ENCODE peak calls at places on chromosomes 1 and 21, in seven cellular contexts. One of them, this sample, is unnamed.

GRCh38 chr1:84573967-84574842 is at the start of gene CTBS:
- DNase-seq in neural crest cell: peak; percentile 67
- DNase-seq in BJ: peak; percentile 23
- DNase-seq in body of pancreas: peak; percentile 91
- DNase-seq in cardiac fibroblast: peak; percentile 92
- DNase-seq in mucosa of descending colon: peak; percentile 92
- DNase-seq in A549: peak; percentile 72
- DNase-seq in this sample: peak; percentile 71

GRCh38 chr1:118084400-118084799 is 100.6 kb downstream of the SPAG17 start:
- DNase-seq in cardiac fibroblast: no peak
- DNase-seq in A549: no peak
- DNase-seq in mucosa of descending colon: no peak
- DNase-seq in BJ: no peak
- DNase-seq in body of pancreas: no peak
- DNase-seq in neural crest cell: no peak
- DNase-seq in this sample: no peak

GRCh38 chr21:32889596-32889995 is 118.0 kb upstream of the PAXBP1 start:
- DNase-seq in neural crest cell: no peak
- DNase-seq in mucosa of descending colon: no peak
- DNase-seq in BJ: no peak
- DNase-seq in cardiac fibroblast: no peak
- DNase-seq in body of pancreas: no peak
- DNase-seq in A549: no peak
- DNase-seq in this sample: peak; percentile 36

GRCh38 chr1:31214316-31215082 is 25.2 kb downstream of the NKAIN1 start:
- DNase-seq in body of pancreas: no peak
- DNase-seq in cardiac fibroblast: no peak
- DNase-seq in BJ: no peak
- DNase-seq in mucosa of descending colon: no peak
- DNase-seq in neural crest cell: peak; percentile 16
- DNase-seq in A549: no peak
- DNase-seq in this sample: no peak

GRCh38 chr1:206779565-206780091 is 7.3 kb upstream of the IL10 start:
- DNase-seq in body of pancreas: no peak
- DNase-seq in A549: no peak
- DNase-seq in mucosa of descending colon: no peak
- DNase-seq in BJ: no peak
- DNase-seq in neural crest cell: no peak
- DNase-seq in cardiac fibroblast: no peak
- DNase-seq in this sample: no peak

GRCh38 chr1:76336951-76337371 is 262.4 kb downstream of the ST6GALNAC3 start:
- DNase-seq in neural crest cell: no peak
- DNase-seq in body of pancreas: peak; percentile 58
- DNase-seq in BJ: peak; percentile 15
- DNase-seq in mucosa of descending colon: peak; percentile 28
- DNase-seq in cardiac fibroblast: peak; percentile 98
- DNase-seq in A549: no peak
- DNase-seq in this sample: peak; percentile 48

GRCh38 chr21:41432567-41433460 is 6.8 kb downstream of the MX1 start:
- DNase-seq in cardiac fibroblast: no peak
- DNase-seq in neural crest cell: no peak
- DNase-seq in body of pancreas: no peak
- DNase-seq in mucosa of descending colon: no peak
- DNase-seq in BJ: no peak
- DNase-seq in A549: no peak
- DNase-seq in this sample: no peak

GRCh38 chr1:170010443-170010842 is 64.1 kb downstream of the KIFAP3 start:
- DNase-seq in cardiac fibroblast: peak; percentile 82
- DNase-seq in BJ: peak; percentile 9
- DNase-seq in mucosa of descending colon: no peak
- DNase-seq in body of pancreas: peak; percentile 38
- DNase-seq in A549: no peak
- DNase-seq in neural crest cell: peak; percentile 29
- DNase-seq in this sample: peak; percentile 50

GRCh38 chr1:202199141-202199889 is 5.7 kb downstream of the LGR6 start:
- DNase-seq in A549: no peak
- DNase-seq in body of pancreas: no peak
- DNase-seq in cardiac fibroblast: no peak
- DNase-seq in mucosa of descending colon: peak; percentile 86
- DNase-seq in neural crest cell: no peak
- DNase-seq in BJ: no peak
- DNase-seq in this sample: no peak

GRCh38 chr1:24308365-24309015 is 10.7 kb upstream of the GRHL3 start:
- DNase-seq in mucosa of descending colon: no peak
- DNase-seq in A549: no peak
- DNase-seq in neural crest cell: no peak
- DNase-seq in body of pancreas: no peak
- DNase-seq in BJ: no peak
- DNase-seq in cardiac fibroblast: peak; percentile 57
- DNase-seq in this sample: peak; percentile 40

GRCh38 chr1:113074237-113074636 is 1.2 kb downstream of the LRIG2 start:
- DNase-seq in neural crest cell: no peak
- DNase-seq in mucosa of descending colon: no peak
- DNase-seq in body of pancreas: no peak
- DNase-seq in cardiac fibroblast: no peak
- DNase-seq in BJ: no peak
- DNase-seq in A549: no peak
- DNase-seq in this sample: no peak

GRCh38 chr21:46054031-46054430 is 43.9 kb upstream of the COL6A2 start:
- DNase-seq in A549: no peak
- DNase-seq in cardiac fibroblast: no peak
- DNase-seq in mucosa of descending colon: no peak
- DNase-seq in BJ: no peak
- DNase-seq in neural crest cell: no peak
- DNase-seq in body of pancreas: no peak
- DNase-seq in this sample: no peak

GRCh38 chr1:54053745-54054437 is 483 bp downstream of the TCEANC2 start:
- DNase-seq in body of pancreas: no peak
- DNase-seq in neural crest cell: no peak
- DNase-seq in mucosa of descending colon: no peak
- DNase-seq in cardiac fibroblast: peak; percentile 45
- DNase-seq in BJ: no peak
- DNase-seq in A549: no peak
- DNase-seq in this sample: no peak

GRCh38 chr1:149849947-149850360 is 49.4 kb upstream of the BOLA1 start:
- DNase-seq in body of pancreas: no peak
- DNase-seq in cardiac fibroblast: no peak
- DNase-seq in neural crest cell: no peak
- DNase-seq in A549: no peak
- DNase-seq in BJ: no peak
- DNase-seq in mucosa of descending colon: no peak
- DNase-seq in this sample: no peak

GRCh38 chr1:156497078-156497742 is 3.4 kb downstream of the MEF2D start:
- DNase-seq in mucosa of descending colon: peak; percentile 69
- DNase-seq in BJ: no peak
- DNase-seq in neural crest cell: no peak
- DNase-seq in body of pancreas: no peak
- DNase-seq in cardiac fibroblast: no peak
- DNase-seq in A549: no peak
- DNase-seq in this sample: peak; percentile 67

GRCh38 chr1:195462646-195463045 is 1145.6 kb downstream of the KCNT2 start:
- DNase-seq in neural crest cell: no peak
- DNase-seq in A549: no peak
- DNase-seq in mucosa of descending colon: no peak
- DNase-seq in body of pancreas: no peak
- DNase-seq in BJ: peak; percentile 12
- DNase-seq in cardiac fibroblast: no peak
- DNase-seq in this sample: peak; percentile 26

GRCh38 chr1:172670316-172670715 is 11.4 kb downstream of the FASLG start:
- DNase-seq in BJ: no peak
- DNase-seq in A549: no peak
- DNase-seq in cardiac fibroblast: no peak
- DNase-seq in neural crest cell: no peak
- DNase-seq in mucosa of descending colon: no peak
- DNase-seq in body of pancreas: no peak
- DNase-seq in this sample: no peak

GRCh38 chr1:94600556-94600955 is 59.0 kb upstream of the F3 start:
- DNase-seq in cardiac fibroblast: no peak
- DNase-seq in mucosa of descending colon: no peak
- DNase-seq in neural crest cell: no peak
- DNase-seq in body of pancreas: no peak
- DNase-seq in A549: no peak
- DNase-seq in BJ: no peak
- DNase-seq in this sample: no peak

GRCh38 chr1:210236386-210236839 is 3.8 kb downstream of the SERTAD4 start:
- DNase-seq in cardiac fibroblast: peak; percentile 24
- DNase-seq in mucosa of descending colon: no peak
- DNase-seq in body of pancreas: no peak
- DNase-seq in A549: no peak
- DNase-seq in BJ: no peak
- DNase-seq in neural crest cell: no peak
- DNase-seq in this sample: no peak

GRCh38 chr1:198776602-198777029 is 137.8 kb downstream of the PTPRC start:
- DNase-seq in cardiac fibroblast: peak; percentile 90
- DNase-seq in body of pancreas: peak; percentile 74
- DNase-seq in A549: no peak
- DNase-seq in BJ: peak; percentile 96
- DNase-seq in neural crest cell: no peak
- DNase-seq in mucosa of descending colon: no peak
- DNase-seq in this sample: peak; percentile 97

GRCh38 chr21:33682992-33683627 is 40.8 kb downstream of the ITSN1 start:
- DNase-seq in body of pancreas: no peak
- DNase-seq in BJ: peak; percentile 68
- DNase-seq in mucosa of descending colon: no peak
- DNase-seq in A549: peak; percentile 3
- DNase-seq in neural crest cell: no peak
- DNase-seq in cardiac fibroblast: peak; percentile 89
- DNase-seq in this sample: peak; percentile 81

GRCh38 chr1:201647722-201648065 is 108.8 kb downstream of the NAV1 start:
- DNase-seq in A549: no peak
- DNase-seq in cardiac fibroblast: no peak
- DNase-seq in BJ: no peak
- DNase-seq in neural crest cell: no peak
- DNase-seq in body of pancreas: no peak
- DNase-seq in mucosa of descending colon: no peak
- DNase-seq in this sample: no peak

GRCh38 chr1:37868466-37868865 is 9.1 kb upstream of the MTF1 start:
- DNase-seq in cardiac fibroblast: no peak
- DNase-seq in neural crest cell: no peak
- DNase-seq in BJ: no peak
- DNase-seq in body of pancreas: no peak
- DNase-seq in A549: no peak
- DNase-seq in mucosa of descending colon: no peak
- DNase-seq in this sample: no peak

GRCh38 chr1:115557715-115558114 is 84.1 kb upstream of the VANGL1 start:
- DNase-seq in neural crest cell: no peak
- DNase-seq in cardiac fibroblast: no peak
- DNase-seq in A549: no peak
- DNase-seq in mucosa of descending colon: no peak
- DNase-seq in body of pancreas: no peak
- DNase-seq in BJ: no peak
- DNase-seq in this sample: no peak

GRCh38 chr1:242546849-242547724 is 22.6 kb upstream of the PLD5 start:
- DNase-seq in A549: no peak
- DNase-seq in mucosa of descending colon: no peak
- DNase-seq in BJ: no peak
- DNase-seq in cardiac fibroblast: no peak
- DNase-seq in body of pancreas: no peak
- DNase-seq in neural crest cell: no peak
- DNase-seq in this sample: no peak

GRCh38 chr1:26597629-26598039 is 68.1 kb downstream of the RPS6KA1 start:
- DNase-seq in cardiac fibroblast: peak; percentile 76
- DNase-seq in mucosa of descending colon: no peak
- DNase-seq in BJ: no peak
- DNase-seq in neural crest cell: no peak
- DNase-seq in body of pancreas: no peak
- DNase-seq in A549: peak; percentile 56
- DNase-seq in this sample: peak; percentile 53

DNA sequence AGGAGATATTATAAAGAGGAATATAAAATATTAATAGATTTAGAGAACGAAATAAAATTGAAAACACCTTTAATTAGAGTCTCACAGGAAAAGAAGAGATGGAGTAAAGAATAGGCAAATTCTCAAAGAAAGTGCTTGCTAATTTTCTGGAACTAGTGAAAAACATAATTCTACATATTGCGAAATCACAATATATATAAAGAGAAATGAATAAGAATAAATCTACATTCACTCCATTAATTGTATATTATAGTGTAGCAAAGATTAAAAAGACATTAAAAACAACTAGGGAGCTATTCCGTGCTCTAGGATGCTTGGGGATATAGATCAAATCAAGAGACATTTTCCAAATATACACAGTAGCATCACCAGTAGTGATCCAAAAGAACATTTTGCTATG is 685.2 kb upstream of the NCAM2 start:
- DNase-seq in A549: no peak
- DNase-seq in body of pancreas: no peak
- DNase-seq in neural crest cell: no peak
- DNase-seq in cardiac fibroblast: no peak
- DNase-seq in mucosa of descending colon: no peak
- DNase-seq in BJ: no peak
- DNase-seq in this sample: no peak
- TF ChIP-seq CTCF in A549: no peak
- TF ChIP-seq CTCF in body of pancreas: no peak
- TF ChIP-seq CTCF in neural crest cell: no peak
- TF ChIP-seq CTCF in cardiac fibroblast: no peak
- TF ChIP-seq CTCF in mucosa of descending colon: no peak
- TF ChIP-seq CTCF in BJ: no peak
- TF ChIP-seq CTCF in this sample: no peak

GRCh38 chr1:50735443-50735842 is 224.6 kb downstream of the FAF1 start:
- DNase-seq in cardiac fibroblast: peak; percentile 58
- DNase-seq in mucosa of descending colon: no peak
- DNase-seq in neural crest cell: no peak
- DNase-seq in body of pancreas: no peak
- DNase-seq in A549: peak; percentile 18
- DNase-seq in BJ: no peak
- DNase-seq in this sample: peak; percentile 26
- TF ChIP-seq CTCF in cardiac fibroblast: peak; percentile 47
- TF ChIP-seq CTCF in mucosa of descending colon: no peak
- TF ChIP-seq CTCF in neural crest cell: peak; percentile 72
- TF ChIP-seq CTCF in body of pancreas: peak; percentile 35
- TF ChIP-seq CTCF in A549: peak; percentile 44
- TF ChIP-seq CTCF in BJ: peak; percentile 47
- TF ChIP-seq CTCF in this sample: peak; percentile 86

DNA sequence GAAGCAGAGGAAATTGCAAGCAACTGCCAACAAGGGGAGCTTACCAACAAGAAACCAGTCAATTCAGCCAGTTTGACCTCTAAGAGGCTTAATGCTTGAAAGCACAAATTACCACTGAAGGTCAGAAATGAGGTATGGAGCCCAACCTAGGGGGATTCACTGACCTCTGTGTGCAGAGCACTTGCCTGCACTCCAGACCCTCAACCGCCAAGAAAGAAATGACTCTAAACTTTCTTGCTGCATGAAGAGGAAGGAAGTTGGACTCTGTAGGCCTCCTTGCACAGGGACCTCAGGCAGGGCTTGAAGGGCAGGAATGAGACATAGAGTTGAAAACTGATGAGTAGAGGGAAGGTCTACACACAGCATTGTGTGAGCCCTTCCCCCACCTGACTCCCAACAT is 10.0 kb downstream of the ARMH1 start:
- DNase-seq in A549: no peak
- DNase-seq in body of pancreas: no peak
- DNase-seq in mucosa of descending colon: no peak
- DNase-seq in neural crest cell: no peak
- DNase-seq in BJ: no peak
- DNase-seq in cardiac fibroblast: no peak
- DNase-seq in this sample: no peak
- TF ChIP-seq CTCF in A549: no peak
- TF ChIP-seq CTCF in body of pancreas: no peak
- TF ChIP-seq CTCF in mucosa of descending colon: no peak
- TF ChIP-seq CTCF in neural crest cell: no peak
- TF ChIP-seq CTCF in BJ: no peak
- TF ChIP-seq CTCF in cardiac fibroblast: no peak
- TF ChIP-seq CTCF in this sample: no peak

GRCh38 chr1:4256351-4256750 is 356.3 kb upstream of the C1orf174 start:
- DNase-seq in mucosa of descending colon: no peak
- DNase-seq in neural crest cell: no peak
- DNase-seq in A549: no peak
- DNase-seq in BJ: no peak
- DNase-seq in body of pancreas: no peak
- DNase-seq in cardiac fibroblast: no peak
- DNase-seq in this sample: no peak

GRCh38 chr1:4253918-4254317 is 353.8 kb upstream of the C1orf174 start:
- DNase-seq in BJ: no peak
- DNase-seq in mucosa of descending colon: no peak
- DNase-seq in cardiac fibroblast: no peak
- DNase-seq in body of pancreas: no peak
- DNase-seq in neural crest cell: no peak
- DNase-seq in A549: no peak
- DNase-seq in this sample: no peak
- TF ChIP-seq CTCF in BJ: no peak
- TF ChIP-seq CTCF in mucosa of descending colon: no peak
- TF ChIP-seq CTCF in cardiac fibroblast: no peak
- TF ChIP-seq CTCF in body of pancreas: no peak
- TF ChIP-seq CTCF in neural crest cell: no peak
- TF ChIP-seq CTCF in A549: no peak
- TF ChIP-seq CTCF in this sample: no peak

This sample was measured in HFFc6.